ENCODE peak calls at places on chromosomes 5 and 9, in eight cellular contexts. A is heart left ventricle, V is kidney epithelial cell, M is GM23338, O is colonic mucosa, Q is SK-N-SH, G is RWPE1, L is fibroblast of lung. J is an unnamed sample.
A peak's percentile ranks its signal among the peaks of the same experiment; 100 is the strongest.

GRCh38 chr9:79955300-79955699 is 383.5 kb downstream of the TLE4 start:
- DNase-seq in G (no peak), O (no peak), Q (no peak), M (peak; percentile 12), V (no peak), L (peak; percentile 9), A (no peak), J (no peak)

GRCh38 chr9:28301281-28301680 is 728.0 kb upstream of the C9orf72 start:
- DNase-seq in G (peak; percentile 44), O (no peak), Q (no peak), M (no peak), L (no peak), A (no peak), V (no peak), J (no peak)

GRCh38 chr5:63053019-63053638 is 474.5 kb downstream of the LRRC70 start:
- DNase-seq in O (no peak), L (peak; percentile 5), M (no peak), V (no peak), Q (no peak), A (peak; percentile 61), G (no peak), J (peak; percentile 63)

GRCh38 chr9:28951945-28952344 is 1378.7 kb upstream of the C9orf72 start:
- DNase-seq in M (no peak), G (no peak), O (no peak), Q (no peak), V (no peak), A (no peak), L (no peak), J (no peak)

GRCh38 chr5:79961731-79962579 is 29.1 kb downstream of the MTX3 start:
- DNase-seq in L (no peak), A (no peak), Q (peak; percentile 7), M (no peak), G (no peak), V (no peak), O (no peak), J (no peak)

GRCh38 chr5:6261668-6262067 is 116.7 kb downstream of the MED10 start:
- DNase-seq in Q (no peak), O (no peak), A (no peak), G (peak; percentile 11), L (no peak), M (no peak), V (no peak), J (no peak)

GRCh38 chr5:169637085-169637855 is at the start of gene DOCK2:
- DNase-seq in M (peak; percentile 59), A (peak; percentile 73), G (no peak), O (peak; percentile 51), L (no peak), Q (no peak), V (no peak), J (peak; percentile 53)

GRCh38 chr9:547309-547708 is 294.2 kb upstream of the DMRT1 start:
- DNase-seq in G (no peak), A (no peak), L (no peak), Q (no peak), M (no peak), O (no peak), V (no peak), J (no peak)

GRCh38 chr5:103031607-103032006 is 88.3 kb downstream of the GIN1 start:
- DNase-seq in L (no peak), A (no peak), M (peak; percentile 38), G (peak; percentile 20), V (no peak), O (no peak), Q (no peak), J (no peak)

GRCh38 chr5:177099422-177100093 is 12.8 kb downstream of the FGFR4 start:
- DNase-seq in G (no peak), A (no peak), O (no peak), V (no peak), L (no peak), Q (no peak), M (peak; percentile 84), J (no peak)

GRCh38 chr5:171790408-171790807 is 4.8 kb downstream of the SMIM23 start:
- DNase-seq in L (no peak), V (no peak), Q (no peak), O (no peak), M (no peak), G (no peak), A (no peak), J (no peak)

GRCh38 chr5:147441191-147441695 is 68.6 kb downstream of the DPYSL3 start:
- DNase-seq in V (no peak), O (no peak), A (no peak), L (no peak), Q (no peak), G (no peak), M (no peak), J (no peak)

GRCh38 chr5:41773799-41774198 is 96.4 kb downstream of the OXCT1 start:
- DNase-seq in A (no peak), L (no peak), V (no peak), Q (no peak), O (no peak), G (no peak), M (no peak), J (no peak)

GRCh38 chr5:93403529-93403928 is 177.5 kb downstream of the NR2F1-AS1 start:
- DNase-seq in Q (no peak), M (no peak), L (no peak), O (no peak), G (no peak), V (no peak), A (no peak), J (no peak)

GRCh38 chr5:93407470-93407869 is 173.5 kb downstream of the NR2F1-AS1 start:
- DNase-seq in M (peak; percentile 28), O (no peak), L (no peak), G (no peak), A (no peak), Q (no peak), V (no peak), J (no peak)

GRCh38 chr5:93401844-93402243 is 179.2 kb downstream of the NR2F1-AS1 start:
- DNase-seq in V (no peak), O (no peak), G (no peak), M (no peak), Q (no peak), A (no peak), L (no peak), J (no peak)

GRCh38 chr5:93402451-93402850 is 178.6 kb downstream of the NR2F1-AS1 start:
- DNase-seq in V (no peak), G (no peak), A (no peak), M (no peak), L (no peak), O (no peak), Q (no peak), J (no peak)

DNA sequence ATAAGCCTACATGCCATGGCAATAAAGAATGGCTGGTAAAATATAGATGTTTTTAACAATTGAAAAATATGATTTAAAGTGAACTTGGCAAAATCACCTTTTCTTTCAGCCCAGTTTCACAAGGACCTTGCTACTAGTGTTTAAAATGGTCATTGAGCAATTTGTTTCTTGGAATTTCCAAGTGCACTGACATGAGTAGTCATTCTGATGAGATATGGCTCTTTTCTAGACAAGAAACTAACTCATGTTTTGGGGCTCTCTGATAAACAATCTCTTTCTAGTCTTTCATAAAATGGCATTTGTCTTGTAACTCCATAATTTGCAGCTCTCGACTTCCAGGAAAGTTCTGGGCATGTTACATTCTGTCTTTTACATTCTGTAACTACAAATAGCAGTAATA is 176.8 kb downstream of the NR2F1-AS1 start:
- DNase-seq in L (no peak), A (no peak), M (no peak), O (no peak), V (no peak), Q (no peak), G (no peak), J (no peak)
- TF ChIP-seq CTCF in L (no peak), A (no peak), M (no peak), O (no peak), V (no peak), Q (no peak), G (no peak), J (no peak)

GRCh38 chr9:75333624-75334023 is 245.3 kb downstream of the OSTF1 start:
- DNase-seq in G (no peak), V (no peak), L (no peak), Q (no peak), M (peak; percentile 37), A (no peak), O (no peak), J (no peak)
- TF ChIP-seq CTCF in G (no peak), V (no peak), L (no peak), Q (no peak), M (peak; percentile 62), A (peak; percentile 46), O (no peak), J (peak; percentile 41)

GRCh38 chr5:179820483-179821297 is at the start of gene SQSTM1:
- DNase-seq in Q (peak; percentile 95), G (peak; percentile 87), V (no peak), O (peak; percentile 85), M (peak; percentile 80), L (peak; percentile 83), A (peak; percentile 88), J (peak; percentile 91)
- TF ChIP-seq CTCF in Q (no peak), G (no peak), V (no peak), O (no peak), M (no peak), L (no peak), A (no peak), J (peak; percentile 33)

GRCh38 chr9:33818832-33819500 is 2.0 kb downstream of the UBE2R2 start:
- DNase-seq in V (no peak), O (no peak), A (no peak), L (peak; percentile 56), G (peak; percentile 45), M (no peak), Q (peak; percentile 21), J (no peak)

GRCh38 chr9:33816327-33817252 is at the start of gene UBE2R2:
- DNase-seq in O (peak; percentile 95), G (peak; percentile 98), M (peak; percentile 86), L (peak; percentile 90), A (peak; percentile 95), V (no peak), Q (peak; percentile 99), J (peak; percentile 96)

GRCh38 chr9:33815781-33816180 is 1.2 kb upstream of the UBE2R2 start:
- DNase-seq in O (no peak), M (no peak), V (no peak), Q (no peak), L (no peak), A (no peak), G (no peak), J (no peak)

GRCh38 chr9:33818167-33818831 is 1.3 kb downstream of the UBE2R2 start:
- DNase-seq in Q (no peak), L (no peak), V (no peak), A (peak; percentile 76), G (no peak), O (peak; percentile 61), M (no peak), J (peak; percentile 28)

DNA sequence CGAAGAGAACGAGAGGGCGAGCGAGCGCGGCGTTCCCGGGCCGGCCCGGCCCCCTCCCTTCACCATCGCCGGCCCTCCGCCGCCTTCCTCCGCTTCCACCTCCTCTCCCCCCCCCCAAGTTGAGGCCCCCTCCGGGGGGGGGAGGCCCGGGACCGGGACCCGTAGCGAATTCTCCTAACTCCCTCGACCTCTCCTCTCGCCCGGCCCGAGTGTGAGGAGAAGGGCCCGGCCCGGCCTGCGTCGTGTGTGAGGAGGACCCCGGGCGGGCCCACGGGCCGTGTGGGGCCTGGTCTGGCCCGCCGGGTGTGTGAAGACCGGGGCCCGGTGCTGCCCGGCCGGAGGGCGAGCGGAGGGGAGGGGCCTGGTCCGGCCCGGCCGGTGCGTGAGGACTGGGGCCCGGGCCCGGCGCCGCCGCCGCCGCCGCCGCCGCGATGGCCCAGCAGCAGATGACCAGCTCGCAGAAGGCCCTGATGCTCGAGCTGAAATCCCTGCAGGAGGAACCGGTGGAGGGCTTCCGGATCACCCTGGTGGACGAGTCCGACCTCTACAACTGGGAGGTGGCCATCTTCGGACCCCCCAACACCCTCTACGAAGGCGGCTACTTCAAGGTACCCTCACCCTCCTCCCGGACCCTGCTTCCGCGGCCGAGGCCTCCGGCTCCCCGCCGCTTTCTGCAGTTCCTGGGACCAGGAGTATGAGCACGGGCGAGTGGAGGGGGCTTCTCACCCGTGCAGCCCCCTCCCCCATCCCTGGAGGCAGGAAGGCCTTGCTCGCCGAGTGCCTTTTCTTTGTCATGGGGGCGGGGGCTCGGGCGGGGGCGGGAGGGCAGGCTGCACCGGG is 587 bp downstream of the UBE2R2 start:
- DNase-seq in L (peak; percentile 69), Q (peak; percentile 84), M (peak; percentile 81), V (no peak), A (peak; percentile 67), O (peak; percentile 54), G (peak; percentile 73), J (peak; percentile 78)
- TF ChIP-seq CTCF in L (peak; percentile 33), Q (peak; percentile 40), M (no peak), V (peak; percentile 9), A (no peak), O (no peak), G (peak; percentile 8), J (no peak)

J was measured in tibial artery.